ENCODE peak calls at places on chromosomes 7 and 10, in seven cellular contexts. S, A, O, J, U, P and Y are unnamed samples.

GRCh38 chr10:22630229-22631174 is 83.9 kb downstream of the PIP4K2A start:
- DNase-seq in S (no peak), A (no peak), O (no peak), J (peak), U (peak), P (no peak), Y (peak)

GRCh38 chr7:99324559-99324958 is 1.1 kb upstream of the ARPC1A start:
- DNase-seq in S (no peak), A (no peak), O (no peak), J (no peak), U (no peak), P (no peak), Y (no peak)

GRCh38 chr7:105353752-105354328 is 34.9 kb downstream of the SRPK2 start:
- DNase-seq in S (no peak), A (no peak), O (no peak), J (peak), U (no peak), P (peak), Y (peak)

GRCh38 chr7:149854611-149855367 is 16.6 kb downstream of the ZNF862 start:
- DNase-seq in S (peak), A (no peak), O (peak), J (no peak), U (no peak), P (peak), Y (no peak)

GRCh38 chr7:31648288-31648687 is 38.7 kb upstream of the PPP1R17 start:
- DNase-seq in S (no peak), A (no peak), O (no peak), J (no peak), U (no peak), P (no peak), Y (no peak)

GRCh38 chr7:16098585-16099179 is 322.7 kb downstream of the CRPPA start:
- DNase-seq in S (peak), A (no peak), O (no peak), J (no peak), U (no peak), P (no peak), Y (no peak)

GRCh38 chr7:141590666-141591065 is 39.5 kb downstream of the AGK start:
- DNase-seq in S (no peak), A (no peak), O (no peak), J (peak), U (no peak), P (no peak), Y (no peak)

GRCh38 chr10:112227331-112227961 is 43.9 kb upstream of the GPAM start:
- DNase-seq in S (no peak), A (no peak), O (no peak), J (no peak), U (no peak), P (no peak), Y (no peak)

GRCh38 chr10:60798031-60798430 is 19.8 kb downstream of the CDK1 start:
- DNase-seq in S (no peak), A (no peak), O (no peak), J (no peak), U (no peak), P (no peak), Y (no peak)

GRCh38 chr10:98242823-98243222 is 25.2 kb downstream of the LOXL4 start:
- DNase-seq in S (no peak), A (no peak), O (no peak), J (no peak), U (no peak), P (no peak), Y (no peak)

GRCh38 chr7:25091129-25091528 is 33.9 kb downstream of the CYCS start:
- DNase-seq in S (no peak), A (no peak), O (no peak), J (no peak), U (no peak), P (no peak), Y (no peak)

GRCh38 chr7:44150466-44150832 is 9.3 kb upstream of the MYL7 start:
- DNase-seq in S (no peak), A (no peak), O (no peak), J (peak), U (no peak), P (no peak), Y (no peak)

GRCh38 chr7:155715406-155715805 is 70.9 kb downstream of the RBM33 start:
- DNase-seq in S (no peak), A (no peak), O (no peak), J (no peak), U (no peak), P (no peak), Y (no peak)

GRCh38 chr10:83459124-83459523 is 680.2 kb upstream of the GHITM start:
- DNase-seq in S (no peak), A (no peak), O (no peak), J (peak), U (no peak), P (no peak), Y (no peak)

GRCh38 chr10:9762966-9763656 is 1254.6 kb upstream of the CELF2 start:
- DNase-seq in S (no peak), A (no peak), O (no peak), J (no peak), U (no peak), P (no peak), Y (no peak)